ENCODE peak calls at places on chromosomes 3 and 15, in nine cellular contexts. Q, L, J, Y, B, T, W, X and E are unnamed samples. For H3K9me3, the result is how much of the 10 kb centered on the place peaks cover.

GRCh38 chr3:126121632-126122031 is 37.7 kb upstream of the SLC41A3 start:
- DNase-seq in J (no peak), W (no peak), Q (no peak), T (no peak), L (no peak), Y (no peak), B (no peak), X (no peak), E (peak)

GRCh38 chr3:138946554-138947302 is at the start of the genes FOXL2 and FOXL2NB:
- DNase-seq in B (no peak), Y (no peak), W (no peak), T (no peak), L (peak), Q (peak), X (no peak), J (no peak), E (no peak)

GRCh38 chr3:42755681-42756578 is 17.1 kb downstream of the CCDC13 start:
- DNase-seq in Y (peak), B (no peak), J (no peak), L (peak), T (no peak), Q (peak), W (peak), X (no peak), E (no peak)

GRCh38 chr3:151843275-151843674 is 29.4 kb downstream of the AADAC start:
- DNase-seq in Y (no peak), B (no peak), Q (no peak), T (no peak), W (no peak), X (no peak), J (no peak), L (no peak), E (no peak)

GRCh38 chr3:64438837-64439236 is 213.6 kb upstream of the PRICKLE2 start:
- DNase-seq in L (no peak), W (no peak), J (no peak), Y (no peak), X (no peak), B (no peak), T (no peak), Q (no peak), E (no peak)

GRCh38 chr3:127532561-127533203 is 57.9 kb downstream of the TPRA1 start:
- DNase-seq in T (no peak), Y (no peak), X (no peak), W (no peak), Q (no peak), B (no peak), J (no peak), L (no peak), E (no peak)

GRCh38 chr3:177196473-177197040 is 725 bp downstream of the TBL1XR1 start:
- DNase-seq in Y (peak), Q (peak), T (no peak), W (peak), X (no peak), B (no peak), J (no peak), L (peak), E (peak)

GRCh38 chr3:109806929-109807328 is 469.6 kb upstream of the DPPA4 start:
- DNase-seq in X (peak), W (no peak), B (no peak), L (peak), T (no peak), Q (no peak), J (no peak), Y (no peak), E (peak)

GRCh38 chr15:59701880-59702279 is 12.8 kb upstream of the BNIP2 start:
- DNase-seq in L (no peak), T (no peak), W (no peak), X (no peak), Y (no peak), Q (no peak), B (no peak), J (no peak), E (no peak)

GRCh38 chr3:196778755-196779154 is 39.1 kb downstream of the PAK2 start:
- DNase-seq in T (no peak), Y (no peak), Q (no peak), J (no peak), L (peak), X (no peak), B (no peak), W (no peak), E (no peak)

DNA sequence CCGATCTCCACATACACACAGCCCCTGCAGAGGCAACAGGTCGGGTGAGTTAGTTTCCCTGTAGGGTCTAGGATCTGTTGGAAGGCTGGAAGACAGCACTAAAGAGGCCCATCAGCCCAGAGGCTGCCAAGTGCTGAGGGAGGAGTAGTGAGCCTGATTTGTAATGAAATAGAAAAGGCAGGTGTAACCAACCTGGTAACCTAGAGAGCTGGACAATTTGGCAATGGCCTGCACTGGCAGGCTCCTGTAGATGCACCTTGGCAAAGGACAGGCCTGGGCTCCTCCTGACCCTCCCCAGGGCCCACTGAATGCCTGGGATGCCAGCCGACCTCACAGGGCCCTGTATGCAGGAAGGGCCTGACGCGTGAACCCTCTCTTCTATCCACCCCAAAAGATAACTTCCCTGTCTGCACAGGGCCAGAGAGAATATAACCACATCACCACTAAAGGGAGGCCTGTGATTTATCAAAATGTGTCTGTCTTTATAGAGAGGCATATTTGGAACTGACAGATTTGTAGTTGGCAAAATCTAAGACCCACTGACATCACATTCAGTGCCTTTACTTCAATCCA is 225.1 kb upstream of the CHRNA7 start:
- DNase-seq in Y (no peak), T (no peak), X (no peak), W (no peak), L (no peak), B (no peak), J (no peak), Q (no peak), E (no peak)
- H3K9me3 ChIP-seq in Y (under half), T (under half), X (under half), W (under half), L (under half), B (under half), J (under half), Q (under half), E (under half)

DNA sequence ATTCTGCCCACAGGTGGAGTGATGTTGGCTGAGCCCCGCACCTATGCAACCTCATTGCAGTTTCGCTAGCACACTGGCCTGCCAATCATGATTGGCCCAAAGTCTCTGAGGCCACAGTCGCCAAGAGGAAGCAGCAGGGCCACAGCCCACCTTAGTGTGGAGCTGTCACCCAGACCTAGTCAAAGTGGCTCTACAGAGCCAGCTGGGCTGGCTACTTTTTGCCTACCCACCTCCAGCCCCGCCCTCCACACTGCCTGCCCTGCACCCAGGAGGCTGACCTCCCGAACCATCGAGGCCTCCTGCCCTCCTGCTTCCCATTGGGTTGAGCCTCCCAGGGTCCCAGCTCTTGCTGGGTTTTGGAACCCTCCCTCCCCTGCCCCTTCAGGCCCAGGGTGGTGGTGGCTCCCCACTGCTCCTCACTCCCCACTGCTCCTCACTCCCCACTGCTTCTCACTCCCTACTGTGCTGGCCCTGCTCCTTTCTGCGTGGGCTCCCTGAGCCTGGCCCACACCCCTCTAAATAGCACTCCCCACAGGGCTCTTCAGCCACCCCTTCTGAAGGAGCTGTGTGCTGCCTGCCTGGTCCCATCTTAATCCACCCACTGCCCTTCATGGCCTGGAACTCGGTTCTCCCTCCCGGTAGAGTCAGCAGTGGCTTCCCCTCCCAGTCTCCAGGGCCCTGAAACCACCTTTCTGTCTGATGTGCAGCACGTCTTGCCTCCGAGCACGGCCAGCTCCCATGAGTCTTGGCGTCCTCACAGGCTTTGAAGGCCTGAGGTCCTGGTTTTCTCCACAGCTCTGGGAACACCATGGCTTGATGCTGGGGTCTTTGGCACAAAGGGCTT is 89.3 kb downstream of the WNT7A start:
- DNase-seq in B (no peak), L (no peak), T (no peak), Q (no peak), J (no peak), X (no peak), Y (no peak), W (no peak), E (no peak)
- H3K9me3 ChIP-seq in B (under half), L (under half), T (under half), Q (under half), J (under half), X (under half), Y (under half), W (under half), E (under half)

DNA sequence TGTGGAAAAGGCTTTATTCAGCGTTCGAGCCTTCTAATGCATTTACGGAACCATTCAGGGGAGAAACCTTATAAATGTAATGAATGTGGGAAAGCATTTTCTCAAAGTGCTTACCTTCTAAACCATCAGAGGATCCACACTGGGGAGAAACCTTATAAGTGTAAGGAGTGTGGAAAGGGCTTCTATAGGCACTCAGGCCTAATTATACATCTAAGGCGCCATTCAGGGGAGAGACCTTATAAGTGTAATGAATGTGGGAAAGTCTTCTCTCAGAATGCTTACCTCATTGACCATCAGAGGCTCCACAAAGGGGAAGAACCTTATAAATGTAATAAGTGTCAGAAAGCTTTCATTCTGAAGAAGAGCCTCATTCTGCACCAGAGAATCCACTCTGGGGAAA is 6.2 kb upstream of the ZNF35 start:
- DNase-seq in T (no peak), Q (no peak), B (no peak), L (no peak), X (no peak), Y (no peak), J (no peak), W (no peak), E (no peak)
- H3K9me3 ChIP-seq in T (under half), Q (under half), B (half or more), L (under half), X (under half), Y (under half), J (half or more), W (half or more), E (under half)

DNA sequence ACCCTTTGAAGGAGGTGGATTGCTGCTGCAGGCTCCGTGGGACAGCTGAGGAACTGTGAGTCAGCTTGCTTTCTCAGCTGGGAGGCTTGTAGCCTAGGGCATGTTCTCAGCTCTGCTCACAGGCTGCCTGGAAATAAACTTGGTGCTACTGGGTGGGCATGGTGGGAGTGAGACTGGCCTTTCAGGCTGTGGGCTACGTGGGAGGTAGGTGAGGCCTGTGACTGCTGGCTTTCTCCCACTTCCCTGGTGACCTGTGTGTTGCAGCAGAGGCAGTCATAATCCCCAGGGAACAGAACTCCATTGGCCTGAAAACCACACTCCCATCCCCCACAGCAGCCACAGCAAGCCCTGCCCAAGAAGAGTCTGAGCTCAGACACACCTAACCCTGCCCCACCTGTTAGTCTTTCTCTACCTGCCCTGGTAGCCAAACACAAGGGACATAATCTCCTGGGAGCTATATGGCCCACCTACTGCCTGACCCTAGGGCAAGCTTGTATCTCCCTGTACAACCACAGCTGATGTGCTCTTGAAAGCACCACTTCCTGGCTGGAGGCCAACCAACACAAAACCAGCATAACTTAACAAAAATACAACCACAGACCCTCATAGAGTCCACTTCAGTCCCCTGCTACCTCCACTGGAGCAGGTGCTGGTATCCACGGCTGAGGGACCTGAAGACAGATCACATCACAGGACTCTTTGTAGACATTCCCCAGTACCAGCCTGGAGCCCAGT is 236.5 kb downstream of the SQOR start:
- DNase-seq in B (no peak), Q (no peak), X (no peak), Y (no peak), W (no peak), T (no peak), J (no peak), L (no peak), E (no peak)
- H3K9me3 ChIP-seq in B (under half), Q (under half), X (under half), Y (under half), W (under half), T (under half), J (under half), L (under half), E (under half)

DNA sequence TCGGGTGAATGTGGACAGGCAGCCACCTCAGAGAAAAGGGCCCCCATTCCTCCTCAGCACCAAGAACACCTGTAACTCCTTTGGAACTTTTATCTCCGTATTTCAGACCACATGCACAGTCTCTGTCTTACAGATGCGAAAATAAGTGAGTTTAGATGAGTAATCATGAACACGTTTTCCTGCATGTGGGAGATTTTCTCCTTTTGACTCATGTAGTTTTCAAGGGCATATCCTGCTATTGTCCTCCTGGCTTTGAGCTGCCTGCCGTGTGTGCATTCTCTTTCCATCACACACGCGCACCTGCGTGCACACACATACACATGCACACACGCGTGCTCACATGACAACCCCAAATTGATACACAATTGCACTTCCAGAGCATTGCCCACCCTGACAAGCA is 239.2 kb downstream of the GABRG3 start:
- DNase-seq in W (no peak), Y (no peak), Q (no peak), X (no peak), T (no peak), J (no peak), B (no peak), L (peak), E (no peak)
- H3K9me3 ChIP-seq in W (under half), Y (under half), Q (under half), X (under half), T (under half), J (under half), B (under half), L (under half), E (under half)

DNA sequence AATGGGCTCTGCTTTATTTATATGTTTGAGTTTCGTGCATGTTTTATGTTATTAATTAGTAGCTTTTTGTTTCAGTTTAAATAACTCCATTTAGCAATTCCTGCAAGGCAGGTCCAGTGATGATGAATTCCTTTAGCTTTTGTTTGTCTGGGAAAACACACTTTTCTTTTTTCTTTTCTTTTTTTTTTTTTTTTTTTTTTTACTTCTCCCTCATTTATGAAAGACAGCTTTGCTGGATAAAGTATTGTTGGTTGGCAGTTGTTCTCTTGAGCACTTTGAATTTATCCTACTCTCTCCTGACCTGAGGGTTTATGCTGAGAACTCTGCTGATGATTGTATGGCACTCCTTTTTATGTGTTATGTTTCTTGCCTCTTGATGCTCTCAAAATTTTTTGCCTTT is 35.7 kb downstream of the TMEM39A start:
- DNase-seq in J (no peak), L (no peak), T (no peak), Y (no peak), B (no peak), W (no peak), X (no peak), Q (no peak), E (no peak)
- H3K9me3 ChIP-seq in J (half or more), L (under half), T (under half), Y (under half), B (under half), W (under half), X (under half), Q (under half), E (under half)

DNA sequence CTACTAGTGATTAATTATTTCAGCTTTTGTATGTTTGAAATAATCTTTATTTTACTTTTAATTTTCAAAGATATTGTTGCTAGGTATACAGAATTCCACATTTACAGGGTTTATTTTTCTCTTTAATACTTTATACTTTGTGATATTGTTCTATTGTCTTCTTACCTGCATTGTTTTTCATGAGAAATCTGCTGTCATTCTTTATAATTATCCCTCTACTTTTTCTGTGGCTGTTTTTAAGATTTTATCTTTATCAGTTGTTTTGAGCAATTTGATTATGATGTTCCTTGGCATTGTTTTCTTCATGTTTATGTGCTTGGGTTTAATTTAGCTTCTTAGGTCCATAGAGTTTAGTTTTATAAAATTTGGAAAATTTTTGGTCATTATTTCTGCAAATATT is 168.6 kb downstream of the DTWD1 start:
- DNase-seq in Q (no peak), Y (no peak), X (no peak), B (no peak), L (peak), T (no peak), J (no peak), W (no peak), E (no peak)
- H3K9me3 ChIP-seq in Q (under half), Y (under half), X (under half), B (under half), L (under half), T (under half), J (under half), W (under half), E (under half)